ENCODE peak calls at places on chromosome 3, in ten cellular contexts. N is tibial artery; M is amygdala; D is GM12891; J is NCI-H774; Z is OCI-M1; S is activated CD4-positive, alpha-beta T cell treated with anti-CD3 and anti-CD28 coated beads for 1 hour; Y is kidney glomerular epithelial cell; P is NCI-H748 treated with DMSO at 0.1 percent for 48 hours; V is stimulated activated CD4-positive, alpha-beta T cell treated with anti-CD3 and anti-CD28 coated beads, Interleukin-1b, Interleukin-23, amount 100 ng/mL, for 4 hours. F is an unnamed sample.

GRCh38 chr3:27533718-27534578 is 49.8 kb upstream of the SLC4A7 start:
- DNase-seq in N (peak; percentile 88), M (no peak), D (no peak), J (peak; percentile 24), Z (no peak), S (no peak), Y (peak; percentile 99), P (no peak), V (peak; percentile 5), F (peak; percentile 89)

GRCh38 chr3:77313843-77314242 is 273.9 kb downstream of the ROBO2 start:
- DNase-seq in N (no peak), M (no peak), D (no peak), J (no peak), Z (no peak), S (no peak), Y (no peak), P (no peak), V (no peak), F (no peak)

GRCh38 chr3:1183320-1184048 is 90.7 kb downstream of the CNTN6 start:
- DNase-seq in N (no peak), M (no peak), D (no peak), J (no peak), Z (no peak), S (no peak), Y (peak; percentile 81), P (no peak), V (no peak), F (no peak)

GRCh38 chr3:36796896-36797295 is 32.5 kb upstream of the DCLK3 start:
- DNase-seq in N (no peak), M (no peak), D (no peak), J (no peak), Z (no peak), S (no peak), Y (peak; percentile 55), P (no peak), V (no peak), F (no peak)

GRCh38 chr3:31613654-31614053 is 80.9 kb downstream of the STT3B start:
- DNase-seq in N (no peak), M (no peak), D (no peak), J (no peak), Z (no peak), S (no peak), Y (no peak), P (no peak), V (no peak), F (no peak)

GRCh38 chr3:86988235-86988634 is 2.7 kb downstream of the VGLL3 start:
- DNase-seq in N (no peak), M (no peak), D (no peak), J (no peak), Z (no peak), S (no peak), Y (peak; percentile 69), P (no peak), V (no peak), F (no peak)

GRCh38 chr3:105118905-105119304 is 247.8 kb upstream of the ALCAM start:
- DNase-seq in N (no peak), M (no peak), D (no peak), J (no peak), Z (no peak), S (no peak), Y (peak; percentile 27), P (no peak), V (no peak), F (no peak)

GRCh38 chr3:189830401-189830800 is 199.2 kb downstream of the TP63 start:
- DNase-seq in N (no peak), M (no peak), D (no peak), J (no peak), Z (no peak), S (no peak), Y (no peak), P (no peak), V (no peak), F (no peak)

GRCh38 chr3:54188176-54188791 is 65.9 kb downstream of the CACNA2D3 start:
- DNase-seq in N (no peak), M (no peak), D (peak; percentile 8), J (no peak), Z (peak; percentile 68), S (no peak), Y (peak; percentile 80), P (no peak), V (peak; percentile 1), F (no peak)

GRCh38 chr3:184477940-184478339 is 83.6 kb upstream of the EPHB3 start:
- DNase-seq in N (no peak), M (no peak), D (no peak), J (no peak), Z (no peak), S (no peak), Y (no peak), P (no peak), V (no peak), F (peak; percentile 13)

GRCh38 chr3:66397745-66398144 is 103.1 kb downstream of the LRIG1 start:
- DNase-seq in N (no peak), M (no peak), D (no peak), J (no peak), Z (peak; percentile 40), S (no peak), Y (no peak), P (no peak), V (no peak), F (no peak)

GRCh38 chr3:105232536-105232935 is 134.2 kb upstream of the ALCAM start:
- DNase-seq in N (no peak), M (no peak), D (no peak), J (no peak), Z (no peak), S (no peak), Y (no peak), P (no peak), V (no peak), F (no peak)

GRCh38 chr3:43906847-43907507 is 216.2 kb downstream of the ABHD5 start:
- DNase-seq in N (no peak), M (no peak), D (no peak), J (no peak), Z (no peak), S (no peak), Y (no peak), P (no peak), V (no peak), F (no peak)

GRCh38 chr3:57130426-57131209 is 34.5 kb downstream of the IL17RD start:
- DNase-seq in N (no peak), M (no peak), D (no peak), J (peak; percentile 21), Z (no peak), S (no peak), Y (no peak), P (peak; percentile 52), V (no peak), F (no peak)

GRCh38 chr3:87442460-87442859 is 166.1 kb upstream of the POU1F1 start:
- DNase-seq in N (no peak), M (no peak), D (no peak), J (no peak), Z (no peak), S (no peak), Y (no peak), P (no peak), V (no peak), F (no peak)

GRCh38 chr3:52983828-52984227 is 62.0 kb downstream of the SFMBT1 start:
- DNase-seq in N (no peak), M (no peak), D (no peak), J (no peak), Z (no peak), S (no peak), Y (no peak), P (no peak), V (no peak), F (no peak)

GRCh38 chr3:129522953-129523352 is 5.5 kb upstream of the RHO start:
- DNase-seq in N (no peak), M (no peak), D (no peak), J (no peak), Z (no peak), S (no peak), Y (no peak), P (no peak), V (no peak), F (no peak)

GRCh38 chr3:194176274-194176991 is 40.5 kb downstream of the HES1 start:
- DNase-seq in N (no peak), M (no peak), D (no peak), J (no peak), Z (no peak), S (no peak), Y (no peak), P (no peak), V (no peak), F (no peak)